ENCODE peak calls at places on chromosomes 12 and 14, in five cellular contexts. One of them, this sample, is unnamed.
A peak's percentile ranks its signal among the peaks of the same experiment; 100 is the strongest.

GRCh38 chr12:14986449-14986848 is 13.6 kb downstream of the PDE6H start:
- DNase-seq in A549: no peak
- DNase-seq in GM13976: no peak
- DNase-seq in CD8-positive, alpha-beta T cell: no peak
- DNase-seq in endothelial cell: no peak
- DNase-seq in this sample: no peak

GRCh38 chr12:3043406-3043805 is 33.8 kb upstream of the TSPAN9 start:
- DNase-seq in CD8-positive, alpha-beta T cell: no peak
- DNase-seq in endothelial cell: no peak
- DNase-seq in A549: no peak
- DNase-seq in GM13976: no peak
- DNase-seq in this sample: no peak

GRCh38 chr12:94701711-94702110 is 51.4 kb upstream of the TMCC3 start:
- DNase-seq in A549: no peak
- DNase-seq in endothelial cell: no peak
- DNase-seq in CD8-positive, alpha-beta T cell: no peak
- DNase-seq in GM13976: no peak
- DNase-seq in this sample: no peak

GRCh38 chr14:33210304-33210703 is 271.6 kb downstream of the NPAS3 start:
- DNase-seq in endothelial cell: peak; percentile 55
- DNase-seq in GM13976: no peak
- DNase-seq in CD8-positive, alpha-beta T cell: no peak
- DNase-seq in A549: no peak
- DNase-seq in this sample: no peak

GRCh38 chr12:90546511-90546910 is 408.5 kb downstream of the CCER1 start:
- DNase-seq in A549: no peak
- DNase-seq in GM13976: no peak
- DNase-seq in endothelial cell: no peak
- DNase-seq in CD8-positive, alpha-beta T cell: no peak
- DNase-seq in this sample: no peak

GRCh38 chr12:34205401-34205800 is 183.1 kb downstream of the ALG10 start:
- DNase-seq in endothelial cell: no peak
- DNase-seq in A549: no peak
- DNase-seq in CD8-positive, alpha-beta T cell: no peak
- DNase-seq in GM13976: no peak
- DNase-seq in this sample: no peak

GRCh38 chr14:55328317-55328716 is 57.1 kb downstream of the FBXO34 start:
- DNase-seq in GM13976: no peak
- DNase-seq in endothelial cell: no peak
- DNase-seq in CD8-positive, alpha-beta T cell: no peak
- DNase-seq in A549: no peak
- DNase-seq in this sample: peak; percentile 29

GRCh38 chr12:69501154-69501895 is 31.1 kb downstream of the FRS2 start:
- DNase-seq in GM13976: no peak
- DNase-seq in CD8-positive, alpha-beta T cell: no peak
- DNase-seq in A549: no peak
- DNase-seq in endothelial cell: no peak
- DNase-seq in this sample: peak; percentile 50

GRCh38 chr12:27002141-27002540 is 12.0 kb downstream of the TM7SF3 start:
- DNase-seq in A549: no peak
- DNase-seq in GM13976: no peak
- DNase-seq in CD8-positive, alpha-beta T cell: no peak
- DNase-seq in endothelial cell: no peak
- DNase-seq in this sample: no peak

GRCh38 chr14:95290769-95291440 is 28.8 kb downstream of the CLMN start:
- DNase-seq in GM13976: peak; percentile 61
- DNase-seq in CD8-positive, alpha-beta T cell: no peak
- DNase-seq in endothelial cell: no peak
- DNase-seq in A549: no peak
- DNase-seq in this sample: no peak

GRCh38 chr12:111588010-111588409 is 11.1 kb downstream of the ATXN2 start:
- DNase-seq in A549: no peak
- DNase-seq in CD8-positive, alpha-beta T cell: no peak
- DNase-seq in GM13976: no peak
- DNase-seq in endothelial cell: no peak
- DNase-seq in this sample: no peak

GRCh38 chr12:92928431-92928961 is 599 bp downstream of the EEA1 start:
- DNase-seq in A549: peak; percentile 16
- DNase-seq in endothelial cell: no peak
- DNase-seq in GM13976: peak; percentile 21
- DNase-seq in CD8-positive, alpha-beta T cell: peak; percentile 20
- DNase-seq in this sample: no peak

GRCh38 chr12:95440401-95440800 is 33.6 kb upstream of the METAP2 start:
- DNase-seq in CD8-positive, alpha-beta T cell: no peak
- DNase-seq in GM13976: no peak
- DNase-seq in A549: no peak
- DNase-seq in endothelial cell: no peak
- DNase-seq in this sample: no peak

GRCh38 chr12:103138538-103138937 is 181.1 kb downstream of the ASCL1 start:
- DNase-seq in CD8-positive, alpha-beta T cell: no peak
- DNase-seq in endothelial cell: no peak
- DNase-seq in GM13976: no peak
- DNase-seq in A549: no peak
- DNase-seq in this sample: no peak

GRCh38 chr12:3594966-3595365 is 104.0 kb downstream of the PRMT8 start:
- DNase-seq in CD8-positive, alpha-beta T cell: no peak
- DNase-seq in A549: no peak
- DNase-seq in endothelial cell: no peak
- DNase-seq in GM13976: no peak
- DNase-seq in this sample: no peak

GRCh38 chr14:75981426-75981825 is 369 bp downstream of the TGFB3 start:
- DNase-seq in GM13976: peak; percentile 89
- DNase-seq in endothelial cell: no peak
- DNase-seq in CD8-positive, alpha-beta T cell: no peak
- DNase-seq in A549: no peak
- DNase-seq in this sample: no peak

GRCh38 chr12:105676694-105677093 is 346.2 kb downstream of the C12orf75 start:
- DNase-seq in A549: no peak
- DNase-seq in CD8-positive, alpha-beta T cell: no peak
- DNase-seq in endothelial cell: no peak
- DNase-seq in GM13976: no peak
- DNase-seq in this sample: no peak

GRCh38 chr12:59036973-59037807 is 116.9 kb upstream of the LRIG3 start:
- DNase-seq in A549: no peak
- DNase-seq in CD8-positive, alpha-beta T cell: no peak
- DNase-seq in endothelial cell: no peak
- DNase-seq in GM13976: no peak
- DNase-seq in this sample: peak; percentile 9

GRCh38 chr12:87116778-87117177 is 860.6 kb upstream of the MGAT4C start:
- DNase-seq in endothelial cell: no peak
- DNase-seq in GM13976: no peak
- DNase-seq in CD8-positive, alpha-beta T cell: no peak
- DNase-seq in A549: no peak
- DNase-seq in this sample: no peak

GRCh38 chr12:20442322-20442721 is 74.0 kb downstream of the PDE3A start:
- DNase-seq in GM13976: no peak
- DNase-seq in CD8-positive, alpha-beta T cell: no peak
- DNase-seq in endothelial cell: no peak
- DNase-seq in A549: no peak
- DNase-seq in this sample: no peak

GRCh38 chr12:113770389-113770865 is 195.7 kb downstream of the RBM19 start:
- DNase-seq in CD8-positive, alpha-beta T cell: no peak
- DNase-seq in endothelial cell: no peak
- DNase-seq in GM13976: no peak
- DNase-seq in A549: no peak
- DNase-seq in this sample: no peak

GRCh38 chr14:39035336-39035735 is 67.7 kb downstream of the SEC23A start:
- DNase-seq in endothelial cell: no peak
- DNase-seq in GM13976: no peak
- DNase-seq in A549: no peak
- DNase-seq in CD8-positive, alpha-beta T cell: no peak
- DNase-seq in this sample: no peak

GRCh38 chr14:64178814-64179213 is 115.4 kb downstream of the ESR2 start:
- DNase-seq in CD8-positive, alpha-beta T cell: no peak
- DNase-seq in endothelial cell: no peak
- DNase-seq in GM13976: no peak
- DNase-seq in A549: no peak
- DNase-seq in this sample: no peak

GRCh38 chr12:95073698-95074520 is 491 bp upstream of the NR2C1 start:
- DNase-seq in CD8-positive, alpha-beta T cell: no peak
- DNase-seq in GM13976: no peak
- DNase-seq in endothelial cell: no peak
- DNase-seq in A549: no peak
- DNase-seq in this sample: no peak

GRCh38 chr14:70257526-70257925 is 68.8 kb upstream of the SLC8A3 start:
- DNase-seq in endothelial cell: peak; percentile 28
- DNase-seq in GM13976: peak; percentile 45
- DNase-seq in CD8-positive, alpha-beta T cell: no peak
- DNase-seq in A549: peak; percentile 44
- DNase-seq in this sample: no peak

GRCh38 chr14:59133202-59133601 is 55.3 kb upstream of the DAAM1 start:
- DNase-seq in endothelial cell: no peak
- DNase-seq in GM13976: no peak
- DNase-seq in A549: no peak
- DNase-seq in CD8-positive, alpha-beta T cell: no peak
- DNase-seq in this sample: no peak

DNA sequence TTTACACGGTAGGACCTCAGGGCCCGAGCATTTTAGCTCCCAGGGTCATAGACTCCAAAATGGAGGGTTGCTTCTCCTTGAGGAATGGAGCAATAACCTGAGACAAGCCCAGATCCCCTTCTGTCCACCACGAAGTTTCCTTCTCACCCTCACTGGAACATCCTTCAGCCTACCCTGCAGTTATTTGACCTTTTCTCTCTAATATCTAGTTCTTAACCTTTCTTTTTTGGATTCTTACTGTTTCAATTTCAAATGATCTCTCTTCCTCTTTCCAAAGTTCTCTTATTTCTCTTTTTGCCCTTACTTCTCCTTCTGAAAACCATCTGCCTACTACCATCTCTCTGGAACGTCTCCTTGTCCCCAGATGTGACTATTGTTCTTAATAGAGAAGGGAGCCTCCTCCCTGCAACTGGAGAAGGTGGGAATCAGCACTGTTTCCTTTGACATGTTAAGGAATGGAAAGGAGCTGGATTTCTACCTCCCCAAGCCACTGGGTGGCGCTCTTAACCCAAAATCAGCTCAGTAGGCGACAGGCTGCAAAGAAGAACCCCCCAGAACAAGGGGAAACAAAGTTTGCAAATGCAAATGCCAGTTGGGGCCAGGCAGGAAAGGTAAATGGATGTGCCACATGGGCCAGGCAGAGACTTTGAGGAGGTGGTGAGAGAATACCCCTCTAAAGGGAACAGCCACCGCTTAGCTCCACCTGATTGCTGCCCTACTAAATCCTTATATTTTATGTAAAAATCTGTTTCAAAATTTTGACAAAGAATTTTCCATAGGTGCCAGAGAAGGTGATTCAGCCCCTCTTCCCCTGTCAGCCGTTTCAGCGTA is 22.4 kb upstream of the PDE1B start:
- DNase-seq in endothelial cell: peak; percentile 81
- DNase-seq in GM13976: peak; percentile 32
- DNase-seq in CD8-positive, alpha-beta T cell: peak; percentile 13
- DNase-seq in A549: peak; percentile 43
- DNase-seq in this sample: peak; percentile 17
- TF ChIP-seq CTCF in endothelial cell: peak; percentile 73
- TF ChIP-seq CTCF in GM13976: peak; percentile 53
- TF ChIP-seq CTCF in CD8-positive, alpha-beta T cell: peak; percentile 70
- TF ChIP-seq CTCF in A549: peak; percentile 52
- TF ChIP-seq CTCF in this sample: peak; percentile 84

GRCh38 chr14:103301512-103302197 is 32.4 kb upstream of the EIF5 start:
- DNase-seq in A549: no peak
- DNase-seq in CD8-positive, alpha-beta T cell: no peak
- DNase-seq in endothelial cell: no peak
- DNase-seq in GM13976: no peak
- DNase-seq in this sample: no peak

GRCh38 chr14:103296007-103296406 is 38.0 kb upstream of the EIF5 start:
- DNase-seq in CD8-positive, alpha-beta T cell: no peak
- DNase-seq in GM13976: no peak
- DNase-seq in A549: peak; percentile 48
- DNase-seq in endothelial cell: no peak
- DNase-seq in this sample: peak; percentile 67

GRCh38 chr14:103302966-103303365 is 31.1 kb upstream of the EIF5 start:
- DNase-seq in CD8-positive, alpha-beta T cell: no peak
- DNase-seq in endothelial cell: no peak
- DNase-seq in GM13976: no peak
- DNase-seq in A549: no peak
- DNase-seq in this sample: no peak

GRCh38 chr14:103296987-103297386 is 37.0 kb upstream of the EIF5 start:
- DNase-seq in endothelial cell: no peak
- DNase-seq in A549: peak; percentile 38
- DNase-seq in CD8-positive, alpha-beta T cell: no peak
- DNase-seq in GM13976: no peak
- DNase-seq in this sample: no peak

DNA sequence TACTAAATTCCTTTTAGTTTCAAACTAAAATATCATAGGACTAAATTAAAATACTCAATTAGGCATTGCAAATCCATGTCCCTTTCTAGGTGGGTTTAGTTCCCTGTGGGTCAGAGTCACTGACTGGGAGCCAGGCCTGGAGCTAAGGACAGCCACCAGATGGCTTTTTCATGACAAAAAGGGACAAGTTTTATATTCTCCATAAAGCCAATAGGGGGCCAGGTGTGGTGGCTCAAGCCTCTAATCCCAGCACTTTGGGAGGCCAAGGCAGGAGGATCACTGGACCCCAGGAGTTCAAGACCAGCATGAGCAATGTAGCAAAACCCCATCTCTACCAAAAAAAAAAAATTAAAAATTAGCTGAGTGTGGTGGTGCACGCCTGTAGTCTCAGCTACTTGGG is 35.4 kb upstream of the EIF5 start:
- DNase-seq in A549: peak; percentile 24
- DNase-seq in CD8-positive, alpha-beta T cell: no peak
- DNase-seq in GM13976: no peak
- DNase-seq in endothelial cell: no peak
- DNase-seq in this sample: no peak
- TF ChIP-seq CTCF in A549: no peak
- TF ChIP-seq CTCF in CD8-positive, alpha-beta T cell: no peak
- TF ChIP-seq CTCF in GM13976: no peak
- TF ChIP-seq CTCF in endothelial cell: peak; percentile 17
- TF ChIP-seq CTCF in this sample: peak; percentile 41

GRCh38 chr12:110403146-110403974 is at the start of gene ANAPC7:
- DNase-seq in CD8-positive, alpha-beta T cell: peak; percentile 77
- DNase-seq in endothelial cell: peak; percentile 89
- DNase-seq in A549: peak; percentile 96
- DNase-seq in GM13976: peak; percentile 93
- DNase-seq in this sample: peak; percentile 91
- TF ChIP-seq CTCF in CD8-positive, alpha-beta T cell: no peak
- TF ChIP-seq CTCF in endothelial cell: no peak
- TF ChIP-seq CTCF in A549: no peak
- TF ChIP-seq CTCF in GM13976: no peak
- TF ChIP-seq CTCF in this sample: peak; percentile 16

GRCh38 chr14:23077962-23078361 is 17.0 kb downstream of the ACIN1 start:
- DNase-seq in endothelial cell: no peak
- DNase-seq in GM13976: no peak
- DNase-seq in CD8-positive, alpha-beta T cell: no peak
- DNase-seq in A549: no peak
- DNase-seq in this sample: no peak

GRCh38 chr14:23080474-23080873 is 14.5 kb downstream of the ACIN1 start:
- DNase-seq in GM13976: no peak
- DNase-seq in CD8-positive, alpha-beta T cell: no peak
- DNase-seq in A549: no peak
- DNase-seq in endothelial cell: no peak
- DNase-seq in this sample: no peak

GRCh38 chr14:23079716-23080115 is 15.2 kb downstream of the ACIN1 start:
- DNase-seq in GM13976: no peak
- DNase-seq in A549: no peak
- DNase-seq in endothelial cell: no peak
- DNase-seq in CD8-positive, alpha-beta T cell: no peak
- DNase-seq in this sample: peak; percentile 63

GRCh38 chr14:23076785-23077408 is 18.0 kb downstream of the ACIN1 start:
- DNase-seq in A549: peak; percentile 33
- DNase-seq in CD8-positive, alpha-beta T cell: no peak
- DNase-seq in GM13976: no peak
- DNase-seq in endothelial cell: peak; percentile 43
- DNase-seq in this sample: peak; percentile 35

GRCh38 chr14:23078692-23079116 is 16.2 kb downstream of the ACIN1 start:
- DNase-seq in GM13976: no peak
- DNase-seq in A549: peak; percentile 83
- DNase-seq in endothelial cell: no peak
- DNase-seq in CD8-positive, alpha-beta T cell: no peak
- DNase-seq in this sample: peak; percentile 98
- TF ChIP-seq CTCF in GM13976: no peak
- TF ChIP-seq CTCF in A549: no peak
- TF ChIP-seq CTCF in endothelial cell: no peak
- TF ChIP-seq CTCF in CD8-positive, alpha-beta T cell: no peak
- TF ChIP-seq CTCF in this sample: no peak